ENCODE peak calls at places on chromosomes 13 and 19, in ten cellular contexts. T is neural progenitor cell; E is CD8-positive, alpha-beta memory T cell; N is left ventricle myocardium inferior; X is cardiac muscle cell; M is prostate gland; I is endothelial cell of umbilical vein; Z is iPS DF 6.9; K is testis; F is pancreas. U is an unnamed sample.

GRCh38 chr13:74444161-74444571 is 310.0 kb upstream of the KLF12 start:
- DNase-seq in T (no peak), E (no peak), N (no peak), X (no peak), M (no peak), I (no peak), Z (no peak), K (no peak), F (no peak), U (no peak)

GRCh38 chr19:50510121-50510670 is 795 bp downstream of the JOSD2 start:
- DNase-seq in T (peak; percentile 35), E (no peak), N (no peak), X (peak; percentile 21), M (no peak), I (no peak), Z (no peak), K (peak; percentile 75), F (no peak), U (peak; percentile 27)

GRCh38 chr19:18756896-18757295 is 34.2 kb downstream of the COMP start:
- DNase-seq in T (no peak), E (no peak), N (no peak), X (no peak), M (peak; percentile 72), I (no peak), Z (no peak), K (no peak), F (no peak), U (no peak)

GRCh38 chr13:30766957-30767603 is 31.7 kb downstream of the ALOX5AP start:
- DNase-seq in T (no peak), E (no peak), N (no peak), X (no peak), M (no peak), I (no peak), Z (no peak), K (no peak), F (no peak), U (no peak)

GRCh38 chr13:98576963-98577822 is at the start of gene STK24:
- DNase-seq in T (peak; percentile 92), E (peak; percentile 64), N (peak; percentile 80), X (peak; percentile 84), M (peak; percentile 65), I (peak; percentile 78), Z (no peak), K (peak; percentile 58), F (peak; percentile 65), U (peak; percentile 79)

GRCh38 chr13:98175823-98176222 is 1.2 kb downstream of the RNF113B start:
- DNase-seq in T (peak; percentile 39), E (no peak), N (no peak), X (no peak), M (no peak), I (no peak), Z (no peak), K (no peak), F (no peak), U (no peak)

GRCh38 chr13:106599875-106600797 is 32.2 kb upstream of the ARGLU1 start:
- DNase-seq in T (no peak), E (no peak), N (no peak), X (peak; percentile 91), M (no peak), I (peak; percentile 68), Z (no peak), K (peak; percentile 20), F (no peak), U (no peak)

GRCh38 chr19:34155686-34156085 is 16.6 kb upstream of the LSM14A start:
- DNase-seq in T (no peak), E (no peak), N (no peak), X (no peak), M (no peak), I (no peak), Z (no peak), K (no peak), F (no peak), U (no peak)

GRCh38 chr19:49475995-49476880 is 2.2 kb downstream of the FLT3LG start:
- DNase-seq in T (peak; percentile 94), E (peak; percentile 76), N (no peak), X (peak; percentile 53), M (no peak), I (peak; percentile 52), Z (peak; percentile 80), K (no peak), F (no peak), U (no peak)

GRCh38 chr19:35066691-35067563 is 25.4 kb downstream of the HPN start:
- DNase-seq in T (peak; percentile 92), E (peak; percentile 91), N (peak; percentile 82), X (peak; percentile 91), M (peak; percentile 84), I (peak; percentile 72), Z (peak; percentile 96), K (peak; percentile 94), F (peak; percentile 74), U (peak; percentile 91)

GRCh38 chr19:56109216-56109615 is 11.9 kb downstream of the ZNF787 start:
- DNase-seq in T (no peak), E (no peak), N (no peak), X (peak; percentile 54), M (no peak), I (no peak), Z (no peak), K (peak; percentile 85), F (no peak), U (no peak)

GRCh38 chr13:50126378-50127016 is 111.3 kb downstream of the KCNRG start:
- DNase-seq in T (peak; percentile 48), E (peak; percentile 48), N (no peak), X (peak; percentile 52), M (no peak), I (peak; percentile 39), Z (no peak), K (no peak), F (no peak), U (peak; percentile 64)

GRCh38 chr19:41967056-41967783 is 8.1 kb upstream of the RABAC1 start:
- DNase-seq in T (no peak), E (no peak), N (no peak), X (no peak), M (no peak), I (no peak), Z (no peak), K (no peak), F (no peak), U (no peak)

GRCh38 chr13:113187263-113187669 is 21.2 kb downstream of the PCID2 start:
- DNase-seq in T (no peak), E (no peak), N (peak; percentile 87), X (peak; percentile 98), M (no peak), I (peak; percentile 96), Z (no peak), K (no peak), F (no peak), U (peak; percentile 45)

GRCh38 chr19:38930776-38931761 is at the start of gene MRPS12:
- DNase-seq in T (peak; percentile 100), E (peak; percentile 99), N (peak; percentile 98), X (peak; percentile 100), M (peak; percentile 99), I (peak; percentile 99), Z (peak; percentile 100), K (peak; percentile 100), F (peak; percentile 98), U (peak; percentile 98)

GRCh38 chr19:38928406-38929001 is 2.1 kb downstream of the SARS2 start:
- DNase-seq in T (no peak), E (no peak), N (no peak), X (no peak), M (no peak), I (no peak), Z (no peak), K (no peak), F (no peak), U (no peak)

GRCh38 chr19:38933544-38933943 is 2.8 kb downstream of the MRPS12 start:
- DNase-seq in T (no peak), E (no peak), N (no peak), X (no peak), M (no peak), I (no peak), Z (no peak), K (no peak), F (no peak), U (no peak)

GRCh38 chr19:38932425-38933179 is 1.9 kb downstream of the MRPS12 start:
- DNase-seq in T (peak; percentile 62), E (no peak), N (no peak), X (peak; percentile 61), M (no peak), I (peak; percentile 43), Z (no peak), K (peak; percentile 45), F (no peak), U (peak; percentile 63)

DNA sequence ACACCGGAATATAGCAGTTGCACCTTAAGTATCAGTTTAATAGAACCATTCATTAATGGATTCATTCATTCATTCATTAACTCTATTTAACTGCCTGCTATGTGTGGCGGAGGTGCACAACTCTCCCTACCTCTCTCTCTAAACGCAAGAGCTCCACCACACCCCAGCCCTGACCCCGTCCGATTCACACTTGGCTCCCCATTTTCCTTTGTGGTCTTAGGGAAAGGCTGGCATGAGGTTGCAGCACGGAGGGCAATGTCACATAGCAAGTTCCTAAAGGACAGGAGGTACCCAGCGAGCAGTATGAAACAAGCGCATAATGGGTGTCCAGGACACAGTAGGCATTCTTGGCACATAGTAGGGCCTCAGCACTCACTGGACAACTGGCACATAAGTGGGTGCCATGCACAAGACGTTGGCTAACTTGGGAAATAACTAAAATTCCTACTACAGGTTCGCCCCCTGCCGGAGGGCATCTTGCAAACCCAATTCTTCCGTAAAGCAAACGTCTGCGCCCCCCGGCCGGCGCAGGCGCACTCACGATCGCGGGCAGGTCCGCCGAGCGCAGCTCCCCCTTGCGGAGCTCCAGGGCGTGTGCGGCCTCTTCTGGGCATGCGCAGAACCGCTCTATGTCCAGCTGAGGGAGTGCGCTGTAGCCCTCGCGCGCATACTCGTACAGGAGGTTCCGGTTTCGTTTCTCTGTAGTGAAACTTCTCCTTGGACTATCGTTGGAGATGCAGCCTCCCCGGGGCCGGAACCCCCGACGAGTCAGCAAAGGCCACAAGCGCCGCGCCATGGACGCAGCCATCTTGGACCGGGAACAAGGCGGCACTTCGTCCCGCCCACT is at the start of gene SARS2:
- DNase-seq in T (peak; percentile 97), E (peak; percentile 96), N (peak; percentile 91), X (peak; percentile 97), M (peak; percentile 85), I (peak; percentile 95), Z (peak; percentile 87), K (peak; percentile 94), F (peak; percentile 86), U (peak; percentile 95)
- H3K9me3 ChIP-seq in T (no peaks in the 10 kb centered on the region), E (no peaks in the 10 kb centered on the region), N (peaks cover 3% of the 10 kb centered on the region), X (no peaks in the 10 kb centered on the region), M (no peaks in the 10 kb centered on the region), I (no peaks in the 10 kb centered on the region), Z (no peaks in the 10 kb centered on the region), K (no peaks in the 10 kb centered on the region), F (no peaks in the 10 kb centered on the region), U (peaks cover 5% of the 10 kb centered on the region)

GRCh38 chr19:624433-625109 is 8.8 kb downstream of the POLRMT start:
- DNase-seq in T (no peak), E (no peak), N (no peak), X (no peak), M (no peak), I (no peak), Z (no peak), K (no peak), F (no peak), U (no peak)
- H3K36me3 ChIP-seq in T (no peaks in the 10 kb centered on the region), E (peaks cover 20% of the 10 kb centered on the region), N (peaks cover 87% of the 10 kb centered on the region), X (peaks cover 12% of the 10 kb centered on the region), M (peaks cover 18% of the 10 kb centered on the region), I (no peaks in the 10 kb centered on the region), Z (peaks cover 28% of the 10 kb centered on the region), K (no peaks in the 10 kb centered on the region), F (no peaks in the 10 kb centered on the region), U (peaks cover 6% of the 10 kb centered on the region)

GRCh38 chr13:20249913-20250312 is 17.8 kb upstream of the GJB6 start:
- DNase-seq in T (no peak), E (no peak), N (no peak), X (no peak), M (no peak), I (no peak), Z (no peak), K (no peak), F (no peak), U (no peak)
- H3K4me1 ChIP-seq in T (no peaks in the 10 kb centered on the region), E (no peaks in the 10 kb centered on the region), N (no peaks in the 10 kb centered on the region), X (no peaks in the 10 kb centered on the region), M (no peaks in the 10 kb centered on the region), I (no peaks in the 10 kb centered on the region), Z (no peaks in the 10 kb centered on the region), K (no peaks in the 10 kb centered on the region), F (no peaks in the 10 kb centered on the region), U (no peaks in the 10 kb centered on the region)

GRCh38 chr19:58237324-58237723 is 8.6 kb downstream of the ZNF544 start:
- DNase-seq in T (no peak), E (no peak), N (no peak), X (no peak), M (no peak), I (no peak), Z (no peak), K (no peak), F (no peak), U (no peak)
- H3K9me3 ChIP-seq in T (no peaks in the 10 kb centered on the region), E (peaks cover 8% of the 10 kb centered on the region), N (peaks cover 100% of the 10 kb centered on the region), X (no peaks in the 10 kb centered on the region), M (no peaks in the 10 kb centered on the region), I (no peaks in the 10 kb centered on the region), Z (no peaks in the 10 kb centered on the region), K (no peaks in the 10 kb centered on the region), F (peaks cover 5% of the 10 kb centered on the region), U (peaks cover 99% of the 10 kb centered on the region)

U was measured in mucosa of descending colon.